ENCODE peak calls at places on chromosome 17, in seven cellular contexts. C is cardiac muscle cell, T is tibial artery, U is A549, A is body of pancreas, L is heart left ventricle, V is mucosa of descending colon. R is an unnamed sample. For H3K4me1, the result is how much of the 10 kb centered on the place peaks cover.

GRCh38 chr17:81348097-81349055 is 46.9 kb upstream of the BAHCC1 start:
- DNase-seq in C (no peak), T (no peak), U (no peak), A (peak), L (no peak), V (peak), R (no peak)

GRCh38 chr17:47853616-47854015 is 2.7 kb upstream of the SP6 start:
- DNase-seq in C (no peak), T (no peak), U (no peak), A (no peak), L (no peak), V (no peak), R (no peak)

GRCh38 chr17:75209061-75209460 is 3.6 kb downstream of the NUP85 start:
- DNase-seq in C (no peak), T (no peak), U (no peak), A (no peak), L (no peak), V (no peak), R (no peak)

GRCh38 chr17:17701112-17701511 is 19.9 kb downstream of the RAI1 start:
- DNase-seq in C (no peak), T (no peak), U (no peak), A (no peak), L (no peak), V (no peak), R (no peak)

GRCh38 chr17:67198131-67198530 is 46.9 kb downstream of the HELZ start:
- DNase-seq in C (no peak), T (no peak), U (no peak), A (no peak), L (no peak), V (no peak), R (no peak)

GRCh38 chr17:44022246-44022645 is 7.5 kb upstream of the TMEM101 start:
- DNase-seq in C (no peak), T (no peak), U (no peak), A (no peak), L (no peak), V (peak), R (no peak)

GRCh38 chr17:78338860-78339259 is 21.0 kb downstream of the SOCS3 start:
- DNase-seq in C (no peak), T (no peak), U (no peak), A (no peak), L (no peak), V (no peak), R (no peak)

GRCh38 chr17:81684442-81684911 is 666 bp downstream of the HGS start:
- DNase-seq in C (no peak), T (peak), U (no peak), A (peak), L (no peak), V (no peak), R (no peak)

GRCh38 chr17:50902768-50903353 is 36.7 kb upstream of the TOB1 start:
- DNase-seq in C (no peak), T (no peak), U (no peak), A (no peak), L (no peak), V (peak), R (no peak)

GRCh38 chr17:692116-692515 is 22.5 kb downstream of the VPS53 start:
- DNase-seq in C (no peak), T (no peak), U (peak), A (no peak), L (no peak), V (no peak), R (no peak)

GRCh38 chr17:1252203-1252608 is 18.0 kb upstream of the BHLHA9 start:
- DNase-seq in C (no peak), T (no peak), U (no peak), A (no peak), L (peak), V (no peak), R (no peak)

GRCh38 chr17:62032480-62032879 is 32.6 kb downstream of the MED13 start:
- DNase-seq in C (no peak), T (no peak), U (no peak), A (no peak), L (no peak), V (no peak), R (no peak)

GRCh38 chr17:59804910-59805381 is 87.8 kb downstream of the TUBD1 start:
- DNase-seq in C (no peak), T (no peak), U (peak), A (no peak), L (no peak), V (no peak), R (no peak)

GRCh38 chr17:5283531-5284315 is 1.6 kb downstream of the RABEP1 start:
- DNase-seq in C (peak), T (no peak), U (no peak), A (no peak), L (no peak), V (no peak), R (no peak)

GRCh38 chr17:38969281-38969680 is 2.1 kb upstream of the FBXO47 start:
- DNase-seq in C (no peak), T (no peak), U (no peak), A (no peak), L (no peak), V (no peak), R (peak)

GRCh38 chr17:55265434-55266021 is 768 bp downstream of the HLF start:
- DNase-seq in C (no peak), T (no peak), U (no peak), A (no peak), L (peak), V (peak), R (peak)

GRCh38 chr17:43030137-43030767 is 5.2 kb downstream of the RND2 start:
- DNase-seq in C (no peak), T (no peak), U (no peak), A (no peak), L (no peak), V (no peak), R (no peak)

GRCh38 chr17:82241183-82241925 is 12.5 kb downstream of the SLC16A3 start:
- DNase-seq in C (no peak), T (peak), U (peak), A (no peak), L (peak), V (peak), R (peak)

GRCh38 chr17:69523252-69523861 is 108.9 kb downstream of the MAP2K6 start:
- DNase-seq in C (peak), T (peak), U (peak), A (peak), L (peak), V (no peak), R (peak)

GRCh38 chr17:6099492-6099891 is 29.3 kb downstream of the WSCD1 start:
- DNase-seq in C (no peak), T (no peak), U (no peak), A (no peak), L (no peak), V (no peak), R (no peak)

GRCh38 chr17:29140631-29141483 is 39.3 kb downstream of the MYO18A start:
- DNase-seq in C (peak), T (no peak), U (no peak), A (no peak), L (peak), V (no peak), R (no peak)

GRCh38 chr17:17352836-17353624 is 49.9 kb downstream of the NT5M start:
- DNase-seq in C (no peak), T (no peak), U (no peak), A (no peak), L (no peak), V (no peak), R (no peak)

GRCh38 chr17:4463818-4464501 is 30.2 kb downstream of the SPNS3 start:
- DNase-seq in C (no peak), T (no peak), U (no peak), A (no peak), L (no peak), V (no peak), R (no peak)

GRCh38 chr17:81420769-81421462 is 25.7 kb downstream of the BAHCC1 start:
- DNase-seq in C (no peak), T (peak), U (no peak), A (peak), L (peak), V (no peak), R (peak)

GRCh38 chr17:81904600-81905423 is 2.8 kb downstream of the NPB start:
- DNase-seq in C (no peak), T (no peak), U (no peak), A (no peak), L (no peak), V (peak), R (no peak)

GRCh38 chr17:49730078-49730786 is 22.5 kb upstream of the SLC35B1 start:
- DNase-seq in C (no peak), T (peak), U (no peak), A (peak), L (peak), V (peak), R (peak)

GRCh38 chr17:79948918-79949645 is 86.6 kb downstream of the TBC1D16 start:
- DNase-seq in C (no peak), T (no peak), U (no peak), A (peak), L (no peak), V (peak), R (peak)

GRCh38 chr17:77361986-77362620 is 221.3 kb downstream of the SEC14L1 start:
- DNase-seq in C (no peak), T (no peak), U (no peak), A (no peak), L (no peak), V (no peak), R (no peak)

GRCh38 chr17:78359936-78360370 is at the start of gene SOCS3:
- DNase-seq in C (peak), T (peak), U (peak), A (peak), L (peak), V (peak), R (peak)

GRCh38 chr17:50634915-50635719 is 436 bp downstream of the ABCC3 start:
- DNase-seq in C (peak), T (no peak), U (no peak), A (peak), L (no peak), V (peak), R (no peak)

GRCh38 chr17:74842599-74843351 is 16.9 kb downstream of the GRIN2C start:
- DNase-seq in C (peak), T (no peak), U (peak), A (peak), L (peak), V (peak), R (peak)

GRCh38 chr17:15453246-15453645 is 14.2 kb downstream of the CDRT4 start:
- DNase-seq in C (no peak), T (no peak), U (no peak), A (no peak), L (no peak), V (no peak), R (no peak)

GRCh38 chr17:28554565-28554964 is 2.1 kb upstream of the UNC119 start:
- DNase-seq in C (no peak), T (no peak), U (peak), A (no peak), L (no peak), V (no peak), R (no peak)

GRCh38 chr17:67245694-67246397 is 850 bp upstream of the HELZ start:
- DNase-seq in C (peak), T (no peak), U (peak), A (peak), L (peak), V (peak), R (no peak)

GRCh38 chr17:44913676-44914075 is 1.6 kb downstream of the GFAP start:
- DNase-seq in C (no peak), T (no peak), U (no peak), A (no peak), L (no peak), V (peak), R (no peak)

GRCh38 chr17:14320734-14321475 is 20.0 kb downstream of the HS3ST3B1 start:
- DNase-seq in C (no peak), T (no peak), U (no peak), A (no peak), L (no peak), V (no peak), R (no peak)

GRCh38 chr17:16342979-16343378 is 10.3 kb downstream of the CENPV start:
- DNase-seq in C (no peak), T (no peak), U (no peak), A (no peak), L (no peak), V (no peak), R (peak)

GRCh38 chr17:55187371-55187770 is 77.4 kb upstream of the HLF start:
- DNase-seq in C (no peak), T (no peak), U (no peak), A (no peak), L (no peak), V (no peak), R (no peak)

GRCh38 chr17:78444392-78444791 is 65.9 kb downstream of the PGS1 start:
- DNase-seq in C (no peak), T (no peak), U (no peak), A (no peak), L (no peak), V (no peak), R (no peak)

DNA sequence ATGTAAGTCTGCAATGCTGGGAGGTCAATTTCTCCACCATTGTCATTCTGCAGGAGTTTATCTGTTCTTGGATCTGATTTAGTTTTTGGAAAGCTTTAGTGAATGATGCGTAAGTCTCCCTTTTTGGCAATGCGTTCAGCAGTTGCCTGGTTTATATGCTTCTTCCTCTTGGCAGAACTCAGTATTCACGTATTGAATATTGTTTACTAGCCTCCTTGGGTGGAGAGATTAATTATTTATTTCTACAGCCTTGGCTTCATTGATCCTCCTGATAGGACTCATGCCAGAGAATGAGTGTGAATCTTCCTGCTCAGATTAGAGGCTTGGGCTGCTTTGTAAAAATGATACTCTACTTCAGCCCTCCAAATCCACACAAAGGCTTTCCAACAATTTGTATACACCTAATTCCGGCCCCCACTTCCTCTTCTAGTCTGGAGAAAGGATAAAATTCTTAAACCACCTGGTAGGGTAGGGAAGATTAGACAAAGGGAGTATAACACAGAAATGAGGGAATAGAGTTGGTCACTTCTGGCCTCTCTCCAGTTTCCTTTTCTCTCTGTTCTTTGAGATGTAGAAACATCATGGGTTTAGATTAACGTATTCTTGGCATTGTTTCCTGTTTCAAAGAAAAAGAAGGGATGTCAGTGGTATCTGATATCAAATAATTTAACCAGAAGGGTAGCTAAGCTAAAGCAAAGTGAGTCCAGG is 929.8 kb downstream of the KCNJ2 start:
- DNase-seq in C (no peak), T (no peak), U (no peak), A (no peak), L (no peak), V (no peak), R (no peak)
- H3K4me1 ChIP-seq in C (under half), T (under half), U (under half), A (under half), L (under half), V (under half), R (under half)

GRCh38 chr17:2782030-2782429 is 14.2 kb upstream of the RAP1GAP2 start:
- DNase-seq in C (no peak), T (no peak), U (peak), A (no peak), L (no peak), V (no peak), R (no peak)

GRCh38 chr17:2789700-2790099 is 6.5 kb upstream of the RAP1GAP2 start:
- DNase-seq in C (no peak), T (no peak), U (no peak), A (no peak), L (no peak), V (no peak), R (no peak)

GRCh38 chr17:2783310-2784030 is 12.8 kb upstream of the RAP1GAP2 start:
- DNase-seq in C (no peak), T (no peak), U (no peak), A (no peak), L (no peak), V (no peak), R (no peak)

GRCh38 chr17:2784864-2785263 is 11.4 kb upstream of the RAP1GAP2 start:
- DNase-seq in C (no peak), T (no peak), U (no peak), A (no peak), L (no peak), V (no peak), R (no peak)

GRCh38 chr17:2786176-2786881 is 9.9 kb upstream of the RAP1GAP2 start:
- DNase-seq in C (peak), T (peak), U (peak), A (peak), L (peak), V (peak), R (peak)
- TF ChIP-seq CTCF in C (peak), T (peak), U (peak), A (peak), L (peak), V (peak), R (peak)

GRCh38 chr17:31373150-31374082 is 18.1 kb upstream of the RAB11FIP4 start:
- DNase-seq in C (no peak), T (no peak), U (peak), A (no peak), L (no peak), V (no peak), R (no peak)
- H3K4me3 ChIP-seq in C (no peak), T (no peak), U (no peak), A (no peak), L (no peak), V (no peak), R (no peak)

GRCh38 chr17:40448213-40448638 is 5.0 kb downstream of the IGFBP4 start:
- DNase-seq in C (no peak), T (peak), U (no peak), A (no peak), L (peak), V (peak), R (no peak)

GRCh38 chr17:40447148-40447644 is 3.9 kb downstream of the IGFBP4 start:
- DNase-seq in C (no peak), T (no peak), U (no peak), A (no peak), L (peak), V (peak), R (no peak)

GRCh38 chr17:40450175-40450574 is 6.9 kb downstream of the IGFBP4 start:
- DNase-seq in C (no peak), T (no peak), U (peak), A (peak), L (peak), V (peak), R (peak)

GRCh38 chr17:40451420-40451819 is 8.2 kb downstream of the IGFBP4 start:
- DNase-seq in C (peak), T (peak), U (no peak), A (peak), L (peak), V (no peak), R (peak)

GRCh38 chr17:40448639-40449261 is 5.5 kb downstream of the IGFBP4 start:
- DNase-seq in C (no peak), T (no peak), U (peak), A (peak), L (no peak), V (peak), R (no peak)
- H3K4me1 ChIP-seq in C (under half), T (half or more), U (half or more), A (under half), L (half or more), V (half or more), R (under half)

DNA sequence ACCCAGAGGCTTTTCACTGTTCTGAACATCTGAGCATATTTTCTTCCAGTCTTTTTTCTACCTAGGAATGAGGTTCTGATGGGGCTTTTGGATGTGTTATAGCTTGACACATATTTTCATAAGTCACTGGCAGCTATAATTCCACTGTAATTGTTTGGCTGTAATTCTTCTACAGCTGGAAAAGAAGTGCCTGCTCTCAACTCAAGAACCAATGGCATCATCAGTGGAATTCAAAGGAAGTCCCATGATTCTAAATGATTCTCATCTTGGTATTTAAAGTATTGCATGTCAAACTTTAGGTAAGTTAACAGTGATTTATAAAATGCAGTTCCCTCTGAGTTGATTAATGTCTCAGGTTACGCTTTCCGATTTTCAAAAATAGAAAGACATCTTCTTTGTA is 16.8 kb downstream of the WIPI1 start:
- DNase-seq in C (no peak), T (no peak), U (no peak), A (no peak), L (no peak), V (no peak), R (no peak)
- TF ChIP-seq CTCF in C (no peak), T (no peak), U (no peak), A (no peak), L (no peak), V (no peak), R (no peak)

DNA sequence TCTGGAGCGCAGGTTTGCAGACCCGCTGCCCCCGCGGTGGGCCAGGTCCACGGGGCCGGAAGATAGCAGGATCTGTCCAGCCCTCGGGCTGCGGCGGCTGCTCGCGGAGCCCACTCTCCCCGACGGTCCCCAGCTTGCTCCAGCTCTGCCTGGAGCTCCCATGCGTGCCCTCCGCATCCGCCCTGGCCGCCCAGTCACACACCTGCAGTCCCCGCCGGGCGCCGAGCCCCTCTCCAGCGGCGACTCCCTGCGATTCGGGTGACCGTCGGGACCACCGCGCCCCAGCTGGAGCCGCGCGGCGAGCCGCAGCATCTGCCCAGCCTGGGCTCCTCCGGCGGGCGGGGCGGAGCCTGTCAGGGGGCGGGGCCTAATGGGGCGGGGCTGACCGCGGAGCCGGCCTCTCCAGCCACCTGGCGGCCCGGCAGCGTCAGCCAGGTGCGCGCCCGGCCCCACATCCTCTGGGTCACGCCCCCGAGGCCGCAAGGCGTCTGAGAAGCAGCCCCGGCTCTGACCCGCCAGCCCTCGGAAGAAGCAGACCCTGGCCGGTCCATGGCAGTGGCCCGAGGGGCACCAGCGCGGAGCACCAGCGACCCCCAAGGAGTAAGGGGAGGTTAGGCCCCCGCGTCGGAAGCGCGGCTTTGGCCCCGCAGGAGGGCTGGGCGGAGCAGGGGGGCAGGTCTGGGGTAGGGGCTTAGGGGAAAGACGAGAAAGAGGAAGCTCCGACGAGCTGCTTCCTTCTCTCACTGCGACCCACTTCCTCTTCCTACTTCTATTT is at the start of gene PIK3R5:
- DNase-seq in C (peak), T (peak), U (no peak), A (peak), L (peak), V (peak), R (no peak)
- H3K4me3 ChIP-seq in C (peak), T (peak), U (no peak), A (peak), L (peak), V (peak), R (no peak)

GRCh38 chr17:36628576-36628975 is 27.2 kb downstream of the MRM1 start:
- DNase-seq in C (no peak), T (no peak), U (no peak), A (no peak), L (no peak), V (no peak), R (no peak)
- H3K4me1 ChIP-seq in C (under half), T (under half), U (under half), A (under half), L (under half), V (under half), R (under half)

R was measured in adrenal gland.